ENCODE peak calls at places on chromosomes 2 and 18, in ten cellular contexts. E is mesothelial cell of epicardium, F is fibroblast of lung, D is esophagus muscularis mucosa, Q is heart left ventricle, T is epithelial cell of proximal tubule, H is cardiac muscle cell, M is omental fat pad, C is neural crest cell, U is B cell. J is an unnamed sample.

GRCh38 chr2:20507711-20508110 is 60.8 kb downstream of the RHOB start:
- DNase-seq in M (no peak), U (no peak), F (no peak), T (no peak), Q (no peak), D (no peak), E (no peak), C (no peak), H (no peak), J (no peak)

GRCh38 chr2:12970861-12971260 is 254.1 kb downstream of the TRIB2 start:
- DNase-seq in F (peak), E (no peak), D (no peak), C (no peak), T (no peak), Q (no peak), U (no peak), H (peak), M (no peak), J (no peak)

GRCh38 chr2:44269831-44270230 is 5.4 kb upstream of the SLC3A1 start:
- DNase-seq in E (no peak), F (no peak), U (no peak), T (no peak), M (no peak), D (no peak), H (no peak), Q (no peak), C (no peak), J (no peak)

GRCh38 chr2:23722255-23722654 is 204.7 kb downstream of the ATAD2B start:
- DNase-seq in Q (no peak), E (no peak), T (no peak), D (no peak), U (no peak), C (no peak), F (no peak), H (no peak), M (no peak), J (no peak)

GRCh38 chr2:216064014-216064630 is 17.5 kb downstream of the PECR start:
- DNase-seq in M (no peak), D (no peak), C (no peak), F (peak), E (no peak), Q (no peak), T (no peak), H (peak), U (no peak), J (no peak)

GRCh38 chr2:196145256-196145655 is 26.1 kb downstream of the STK17B start:
- DNase-seq in D (no peak), Q (no peak), T (no peak), M (no peak), U (no peak), H (no peak), F (peak), C (no peak), E (no peak), J (no peak)

GRCh38 chr18:68275616-68276015 is 439.3 kb downstream of the TMX3 start:
- DNase-seq in C (no peak), E (no peak), M (no peak), F (peak), T (peak), H (peak), D (no peak), U (no peak), Q (no peak), J (no peak)

GRCh38 chr18:32777049-32777448 is 4.2 kb upstream of the KLHL14 start:
- DNase-seq in U (no peak), M (no peak), F (no peak), H (no peak), T (peak), E (no peak), D (no peak), Q (no peak), C (no peak), J (no peak)

GRCh38 chr2:166841152-166841551 is 47.1 kb upstream of the XIRP2 start:
- DNase-seq in D (no peak), F (no peak), U (no peak), H (no peak), E (no peak), Q (no peak), M (no peak), T (no peak), C (no peak), J (no peak)

GRCh38 chr2:110869472-110870446 is 137.4 kb downstream of the ACOXL start:
- DNase-seq in M (no peak), C (no peak), Q (no peak), D (peak), H (peak), E (no peak), F (peak), U (no peak), T (no peak), J (no peak)

GRCh38 chr2:120344991-120345975 is 653 bp upstream of the INHBB start:
- DNase-seq in U (peak), H (peak), C (peak), D (no peak), T (no peak), Q (no peak), F (peak), M (no peak), E (peak), J (no peak)

GRCh38 chr2:48587560-48587959 is 30.1 kb upstream of the GTF2A1L start:
- DNase-seq in E (no peak), M (no peak), Q (no peak), D (no peak), T (no peak), C (no peak), H (no peak), U (no peak), F (no peak), J (no peak)

GRCh38 chr2:32847734-32848133 is 99.0 kb upstream of the LTBP1 start:
- DNase-seq in C (no peak), E (no peak), U (no peak), M (no peak), H (no peak), Q (no peak), T (no peak), D (no peak), F (no peak), J (no peak)

GRCh38 chr2:20594048-20594750 is 56.7 kb downstream of the HS1BP3 start:
- DNase-seq in M (no peak), T (no peak), U (no peak), Q (no peak), D (no peak), H (no peak), C (no peak), F (no peak), E (no peak), J (no peak)

GRCh38 chr2:220478305-220479058 is 851.1 kb downstream of the SLC4A3 start:
- DNase-seq in M (no peak), E (no peak), H (no peak), Q (no peak), F (no peak), C (no peak), T (no peak), D (no peak), U (no peak), J (no peak)

GRCh38 chr18:45069542-45069941 is 388.9 kb downstream of the SETBP1 start:
- DNase-seq in M (no peak), U (no peak), C (no peak), H (no peak), T (no peak), D (no peak), F (no peak), E (no peak), Q (no peak), J (no peak)

GRCh38 chr2:37905033-37905432 is 20.1 kb upstream of the RMDN2 start:
- DNase-seq in C (no peak), F (no peak), T (no peak), H (no peak), Q (no peak), U (no peak), D (no peak), M (no peak), E (no peak), J (no peak)

GRCh38 chr2:19349911-19350677 is 8.3 kb downstream of the OSR1 start:
- DNase-seq in C (peak), M (no peak), E (peak), D (peak), U (peak), F (peak), Q (peak), H (peak), T (no peak), J (peak)

GRCh38 chr2:19804861-19805260 is 96.9 kb downstream of the TTC32 start:
- DNase-seq in D (peak), H (no peak), T (no peak), C (no peak), Q (no peak), M (no peak), E (no peak), F (no peak), U (no peak), J (no peak)

GRCh38 chr2:1590611-1591460 is 153.5 kb downstream of the PXDN start:
- DNase-seq in Q (no peak), H (peak), M (no peak), F (no peak), D (no peak), U (no peak), C (no peak), E (no peak), T (no peak), J (no peak)

GRCh38 chr2:234865586-234865985 is 86.2 kb upstream of the SH3BP4 start:
- DNase-seq in C (no peak), T (no peak), M (no peak), E (no peak), H (no peak), Q (no peak), F (no peak), D (no peak), U (no peak), J (no peak)

GRCh38 chr2:190846746-190847145 is 33.9 kb upstream of the GLS start:
- DNase-seq in C (no peak), F (peak), E (no peak), H (no peak), U (no peak), T (peak), D (no peak), Q (no peak), M (no peak), J (no peak)

GRCh38 chr2:85914916-85915315 is 26.1 kb upstream of the ST3GAL5 start:
- DNase-seq in M (no peak), F (no peak), E (no peak), H (no peak), D (no peak), Q (no peak), C (no peak), T (no peak), U (no peak), J (no peak)

GRCh38 chr2:75587954-75588587 is 27.3 kb upstream of the EVA1A start:
- DNase-seq in C (no peak), D (no peak), T (no peak), F (peak), E (no peak), Q (no peak), M (no peak), H (peak), U (no peak), J (no peak)

GRCh38 chr18:80044072-80044471 is 9.8 kb downstream of the RBFA start:
- DNase-seq in T (no peak), F (no peak), U (no peak), C (no peak), M (no peak), H (no peak), E (no peak), Q (no peak), D (no peak), J (no peak)

GRCh38 chr2:132443106-132443505 is 26.5 kb downstream of the GPR39 start:
- DNase-seq in U (no peak), Q (no peak), T (no peak), C (no peak), M (no peak), F (no peak), H (no peak), E (no peak), D (no peak), J (no peak)

GRCh38 chr2:136057802-136058140 is 60.2 kb downstream of the CXCR4 start:
- DNase-seq in H (no peak), M (no peak), F (no peak), D (no peak), C (no peak), U (no peak), Q (no peak), T (no peak), E (no peak), J (no peak)

GRCh38 chr2:29222381-29223179 is 107.4 kb downstream of the CLIP4 start:
- DNase-seq in F (no peak), U (no peak), H (no peak), M (no peak), E (no peak), D (no peak), C (no peak), T (no peak), Q (no peak), J (no peak)

GRCh38 chr2:65429799-65430514 is 2.4 kb downstream of the SPRED2 start:
- DNase-seq in C (no peak), H (no peak), T (no peak), D (no peak), U (no peak), M (no peak), E (no peak), F (no peak), Q (peak), J (no peak)

GRCh38 chr2:219521066-219521880 is 7.0 kb downstream of the ASIC4 start:
- DNase-seq in U (no peak), E (no peak), Q (peak), M (no peak), D (no peak), H (peak), T (no peak), F (peak), C (no peak), J (no peak)

GRCh38 chr18:58649966-58650816 is 21.1 kb upstream of the MALT1 start:
- DNase-seq in Q (no peak), T (no peak), F (no peak), H (no peak), C (no peak), E (no peak), D (no peak), U (peak), M (no peak), J (no peak)

GRCh38 chr2:215637658-215638057 is 201.8 kb upstream of the FN1 start:
- DNase-seq in M (no peak), C (no peak), F (peak), D (no peak), Q (no peak), E (no peak), T (no peak), U (no peak), H (no peak), J (no peak)

GRCh38 chr2:222887124-222887523 is 26.3 kb downstream of the ACSL3 start:
- DNase-seq in T (no peak), D (no peak), M (no peak), H (no peak), U (no peak), F (peak), E (no peak), Q (no peak), C (no peak), J (no peak)

GRCh38 chr2:86283461-86284030 is 53.9 kb downstream of the REEP1 start:
- DNase-seq in T (peak), E (no peak), U (no peak), D (no peak), M (no peak), C (no peak), Q (no peak), F (peak), H (no peak), J (no peak)

DNA sequence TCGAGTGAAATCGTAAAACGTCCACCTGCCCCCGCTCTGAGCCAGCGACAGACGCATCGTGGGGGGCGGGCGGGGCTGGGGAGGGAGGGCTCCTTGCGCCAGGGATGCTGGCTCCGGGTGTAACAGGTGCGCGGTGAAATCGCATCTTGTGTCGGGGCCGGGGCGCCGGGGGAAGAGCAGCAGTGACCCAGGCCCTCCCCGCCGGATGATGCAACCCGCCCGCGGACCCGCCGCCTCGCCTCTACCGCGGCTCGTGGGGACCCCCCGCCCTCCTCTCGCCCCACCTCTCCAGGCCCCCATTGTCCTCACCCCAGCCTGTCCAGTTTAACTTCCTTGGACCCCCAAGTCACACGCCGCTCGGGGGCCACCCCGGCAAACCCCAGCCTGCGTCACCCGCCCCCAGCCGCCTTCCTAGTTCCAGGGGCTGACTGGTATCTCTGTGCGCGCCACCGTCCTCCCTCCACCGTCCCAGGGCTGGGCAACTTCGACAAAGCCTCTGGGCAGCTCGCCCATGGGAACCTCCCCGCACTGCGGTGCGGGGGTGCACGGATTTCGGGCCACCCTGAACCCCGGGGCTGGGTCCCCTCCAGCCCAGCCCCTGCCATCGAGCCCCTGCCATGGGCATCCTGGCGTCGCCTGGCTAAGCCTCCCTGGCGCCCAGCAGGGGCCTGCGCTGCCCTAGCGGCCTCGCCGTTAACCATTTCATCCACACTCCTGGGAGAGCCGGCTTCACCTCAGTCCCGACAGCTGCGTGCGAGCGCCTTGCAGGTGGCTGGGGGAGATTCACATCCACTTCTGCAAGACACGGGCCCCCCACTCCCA is 799 bp upstream of the KIF1A start:
- DNase-seq in M (no peak), E (peak), F (no peak), U (no peak), Q (no peak), D (no peak), T (no peak), C (peak), H (no peak), J (no peak)
- TF ChIP-seq CTCF in M (no peak), E (no peak), F (no peak), U (no peak), Q (no peak), D (no peak), T (no peak), C (peak), H (no peak), J (no peak)

GRCh38 chr2:207801259-207801658 is 31.6 kb upstream of the FZD5 start:
- DNase-seq in Q (no peak), H (no peak), E (no peak), U (no peak), M (no peak), F (no peak), C (no peak), T (no peak), D (no peak), J (no peak)

GRCh38 chr2:207791579-207792243 is 22.0 kb upstream of the FZD5 start:
- DNase-seq in U (no peak), M (no peak), H (no peak), E (no peak), C (no peak), Q (no peak), D (no peak), F (no peak), T (no peak), J (no peak)

GRCh38 chr2:207790898-207791297 is 21.2 kb upstream of the FZD5 start:
- DNase-seq in H (no peak), C (no peak), Q (no peak), T (no peak), U (no peak), M (no peak), D (no peak), F (no peak), E (no peak), J (no peak)

GRCh38 chr2:207792244-207792785 is 22.6 kb upstream of the FZD5 start:
- DNase-seq in Q (no peak), M (no peak), T (peak), F (peak), U (no peak), E (no peak), D (no peak), H (peak), C (no peak), J (no peak)

DNA sequence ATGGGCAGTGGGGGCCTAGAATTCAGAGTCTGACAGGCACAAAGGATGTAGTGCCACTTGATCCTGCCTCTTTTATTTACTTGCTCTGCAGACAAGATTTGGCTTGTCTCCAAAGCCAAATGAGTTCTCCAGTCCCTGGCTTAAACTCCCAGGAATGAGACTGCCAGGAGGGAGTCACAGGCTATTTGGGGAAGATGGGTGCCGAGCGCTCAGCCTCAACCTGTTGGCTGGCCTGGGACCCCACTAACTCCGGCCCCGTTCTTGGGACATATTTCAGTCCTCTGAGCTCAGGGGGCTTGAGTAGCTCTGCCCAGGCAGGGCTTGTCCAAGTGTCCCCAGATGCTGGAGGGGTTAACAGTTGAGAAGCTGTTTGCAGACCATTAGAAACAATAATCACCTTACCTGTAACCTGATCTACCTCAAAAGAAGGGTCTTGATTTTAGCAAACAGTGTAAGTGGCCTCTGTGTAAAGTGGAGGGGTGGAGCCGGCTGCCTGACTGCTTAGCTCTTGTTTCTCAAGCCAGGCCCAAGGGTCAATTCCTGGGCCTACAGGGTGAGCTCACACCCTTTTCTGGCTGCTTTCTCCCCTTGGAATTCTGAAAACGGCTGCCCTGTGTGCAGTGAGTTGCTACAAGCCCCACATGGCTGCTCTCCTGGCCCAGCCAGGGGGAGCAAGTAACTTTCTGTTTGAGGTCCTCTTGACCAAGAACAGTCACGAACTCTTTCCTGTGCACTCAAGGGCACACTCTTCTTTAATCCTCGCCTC is 27.1 kb upstream of the FZD5 start:
- DNase-seq in E (no peak), F (peak), C (no peak), H (peak), T (peak), M (no peak), D (no peak), U (no peak), Q (peak), J (no peak)
- TF ChIP-seq CTCF in E (no peak), F (no peak), C (no peak), H (no peak), T (peak), M (no peak), D (no peak), U (no peak), Q (no peak), J (no peak)

GRCh38 chr18:27361477-27361876 is 176.4 kb upstream of the CHST9 start:
- DNase-seq in F (no peak), H (no peak), C (no peak), D (no peak), Q (no peak), U (no peak), E (no peak), T (no peak), M (no peak), J (no peak)

GRCh38 chr18:27366151-27366550 is 181.0 kb upstream of the CHST9 start:
- DNase-seq in C (no peak), T (no peak), U (no peak), H (no peak), D (no peak), M (no peak), E (no peak), Q (no peak), F (no peak), J (no peak)

GRCh38 chr18:27363918-27364317 is 178.8 kb upstream of the CHST9 start:
- DNase-seq in D (no peak), F (peak), T (no peak), C (no peak), H (peak), E (no peak), U (no peak), Q (no peak), M (no peak), J (no peak)
- TF ChIP-seq CTCF in D (peak), F (no peak), T (peak), C (peak), H (peak), E (peak), U (no peak), Q (peak), M (no peak), J (no peak)

GRCh38 chr2:139196754-139197153 is 416.6 kb upstream of the NXPH2 start:
- DNase-seq in F (no peak), D (no peak), Q (no peak), U (no peak), H (no peak), T (no peak), M (no peak), E (no peak), C (no peak), J (no peak)
- TF ChIP-seq CTCF in F (no peak), D (no peak), Q (no peak), U (no peak), H (no peak), T (no peak), M (no peak), E (no peak), C (peak), J (no peak)

DNA sequence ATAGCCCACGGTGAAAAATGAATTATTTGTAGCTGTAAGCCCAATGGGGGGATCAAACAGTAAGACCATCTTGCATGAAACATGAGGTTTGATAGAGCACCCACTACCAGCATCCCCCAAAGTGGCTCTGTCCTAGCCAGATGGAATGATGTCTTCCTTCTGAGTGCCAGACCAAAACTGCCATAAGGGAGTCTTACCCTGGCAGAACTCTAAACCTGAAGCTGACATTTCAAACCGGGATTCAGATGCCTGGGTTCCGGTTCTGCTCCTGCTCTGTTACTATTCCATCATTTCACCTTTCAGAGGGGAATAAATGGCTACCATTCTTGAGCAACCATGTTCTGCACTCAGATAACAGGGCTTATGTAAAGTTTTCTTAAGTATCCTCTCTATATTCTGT is 67.4 kb downstream of the MYO3B start:
- DNase-seq in T (no peak), C (no peak), D (no peak), U (no peak), H (no peak), M (no peak), Q (no peak), F (no peak), E (no peak), J (no peak)
- TF ChIP-seq CTCF in T (no peak), C (no peak), D (no peak), U (no peak), H (no peak), M (no peak), Q (no peak), F (no peak), E (no peak), J (no peak)

J was measured in natural killer cell.